ENCODE peak calls at places on chromosomes 2 and 18, in nine cellular contexts. S is colonic mucosa, V is SJCRH30, P is psoas muscle, B is mesenchymal stem cell, A is astrocyte, H is AG09309, T is right cardiac atrium, X is lower lobe of right lung. L is an unnamed sample.
A peak's percentile ranks its signal among the peaks of the same experiment; 100 is the strongest.

GRCh38 chr2:179768765-179769164 is 92.6 kb downstream of the ZNF385B start:
- DNase-seq in H (peak; percentile 56), B (no peak), V (no peak), X (no peak), T (no peak), P (no peak), S (no peak), A (peak; percentile 92), L (no peak)

GRCh38 chr2:191245869-191246531 is 796 bp downstream of the MYO1B start:
- DNase-seq in V (peak; percentile 100), H (no peak), T (peak; percentile 65), A (peak; percentile 57), X (peak; percentile 86), S (peak; percentile 84), B (peak; percentile 85), P (peak; percentile 59), L (peak; percentile 87)

GRCh38 chr2:183242937-183243336 is 118.7 kb downstream of the NUP35 start:
- DNase-seq in S (no peak), A (peak; percentile 39), X (no peak), T (no peak), B (peak; percentile 10), H (no peak), P (no peak), V (no peak), L (no peak)

GRCh38 chr18:4836146-4836545 is 360.9 kb downstream of the AKAIN1 start:
- DNase-seq in A (no peak), H (no peak), S (no peak), X (no peak), P (no peak), V (no peak), B (no peak), T (no peak), L (no peak)

GRCh38 chr18:78571063-78571785 is 408.4 kb upstream of the SALL3 start:
- DNase-seq in V (no peak), T (no peak), X (no peak), B (no peak), P (no peak), S (no peak), H (no peak), A (no peak), L (no peak)

GRCh38 chr2:182020319-182021055 is 34.8 kb downstream of the PPP1R1C start:
- DNase-seq in B (peak; percentile 34), V (peak; percentile 5), A (peak; percentile 83), T (no peak), H (no peak), S (no peak), X (no peak), P (no peak), L (no peak)

GRCh38 chr2:21415234-21415633 is 291.5 kb downstream of the TDRD15 start:
- DNase-seq in T (no peak), X (no peak), B (no peak), S (no peak), H (no peak), A (no peak), V (peak; percentile 36), P (no peak), L (no peak)

GRCh38 chr18:63107931-63108330 is 211.6 kb downstream of the BCL2 start:
- DNase-seq in V (no peak), A (no peak), X (no peak), S (no peak), T (no peak), B (no peak), P (no peak), H (no peak), L (no peak)

GRCh38 chr18:44452346-44452745 is 228.3 kb upstream of the SETBP1 start:
- DNase-seq in P (no peak), H (no peak), T (no peak), X (no peak), B (no peak), S (no peak), A (peak; percentile 47), V (peak; percentile 4), L (no peak)

GRCh38 chr18:37541517-37541916 is 24.1 kb downstream of the CELF4 start:
- DNase-seq in H (no peak), S (no peak), B (no peak), P (no peak), X (no peak), V (no peak), A (no peak), T (no peak), L (peak; percentile 36)

GRCh38 chr2:16114836-16115235 is 174.5 kb downstream of the MYCN start:
- DNase-seq in X (no peak), T (no peak), H (no peak), B (no peak), P (no peak), V (peak; percentile 85), A (no peak), S (peak; percentile 80), L (no peak)

GRCh38 chr2:120600786-120601185 is 134.9 kb upstream of the GLI2 start:
- DNase-seq in B (no peak), A (no peak), V (no peak), X (peak; percentile 10), H (no peak), P (no peak), S (no peak), T (peak; percentile 2), L (peak; percentile 62)

GRCh38 chr2:168348076-168348475 is 100.7 kb upstream of the STK39 start:
- DNase-seq in P (no peak), B (peak; percentile 68), X (no peak), S (peak; percentile 46), H (no peak), A (peak; percentile 15), T (no peak), V (peak; percentile 64), L (no peak)

GRCh38 chr18:69326094-69326493 is 74.6 kb upstream of the DOK6 start:
- DNase-seq in A (no peak), S (no peak), X (no peak), V (no peak), P (no peak), H (no peak), B (no peak), T (no peak), L (no peak)

GRCh38 chr2:105406221-105406620 is 7.4 kb upstream of the FHL2 start:
- DNase-seq in P (no peak), B (peak; percentile 71), X (no peak), H (peak; percentile 75), V (no peak), A (peak; percentile 93), T (no peak), S (no peak), L (no peak)

GRCh38 chr2:7572460-7572859 is 655.2 kb downstream of the RNF144A start:
- DNase-seq in H (no peak), A (no peak), S (no peak), V (no peak), X (no peak), P (no peak), B (no peak), T (no peak), L (no peak)

DNA sequence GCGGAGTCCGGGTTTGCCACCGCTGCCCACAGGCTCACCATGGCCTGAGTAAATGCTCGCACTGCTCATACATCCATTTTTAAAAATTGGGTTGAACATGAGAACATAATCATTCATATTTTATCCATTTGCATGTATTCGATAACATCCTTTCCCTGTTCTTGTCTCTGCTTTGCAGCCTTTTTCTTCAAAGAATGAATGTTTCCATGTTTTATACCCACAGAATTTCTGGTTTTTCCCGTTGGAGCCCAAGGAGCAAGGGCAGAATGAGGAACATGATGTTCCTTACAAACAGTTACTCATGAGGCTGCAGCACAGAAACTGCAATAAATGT is 146.5 kb downstream of the CCDC74A start:
- DNase-seq in H (no peak), B (no peak), V (no peak), A (no peak), P (no peak), X (no peak), T (no peak), S (no peak), L (no peak)
- H3K4me3 ChIP-seq in H (no peak overlapping the region), B (no peak overlapping the region), V (no peak overlapping the region), A (no peak overlapping the region), P (peak overlapping the region; percentile 61), X (peak overlapping the region; percentile 45), T (no peak overlapping the region), S (no peak overlapping the region), L (no peak overlapping the region)

GRCh38 chr2:135532581-135532980 is 1.3 kb downstream of the R3HDM1 start:
- DNase-seq in P (no peak), B (peak; percentile 6), X (no peak), S (no peak), A (no peak), V (no peak), T (no peak), H (no peak), L (no peak)
- H3K4me3 ChIP-seq in P (peak overlapping the region; percentile 79), B (peak overlapping the region; percentile 86), X (peak overlapping the region; percentile 93), S (peak overlapping the region; percentile 78), A (peak overlapping the region; percentile 27), V (peak overlapping the region; percentile 77), T (no peak overlapping the region), H (peak overlapping the region; percentile 98), L (no peak overlapping the region)

DNA sequence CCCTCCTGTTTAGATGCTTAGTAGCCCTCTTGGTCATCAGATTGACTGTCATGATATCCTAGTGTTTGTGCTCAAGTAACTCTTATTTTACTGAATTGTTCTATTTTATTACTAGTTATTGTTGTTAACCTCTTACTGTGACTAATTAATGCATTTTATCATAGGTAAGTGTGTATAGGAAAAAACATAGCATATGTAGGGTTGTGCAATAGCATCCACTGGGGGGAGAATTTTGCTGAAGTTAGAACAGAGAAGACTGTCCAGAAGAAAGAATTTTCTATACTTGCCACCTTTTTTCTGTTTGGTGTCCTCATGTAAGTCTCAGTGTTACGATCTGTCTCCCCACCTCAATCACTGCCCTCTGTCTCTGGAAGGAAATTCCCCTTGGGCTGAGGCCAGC is 177.4 kb downstream of the RPIA start:
- DNase-seq in X (no peak), P (no peak), T (no peak), H (no peak), A (no peak), S (no peak), B (no peak), V (no peak), L (no peak)
- H3K4me3 ChIP-seq in X (no peak overlapping the region), P (no peak overlapping the region), T (no peak overlapping the region), H (no peak overlapping the region), A (no peak overlapping the region), S (no peak overlapping the region), B (no peak overlapping the region), V (no peak overlapping the region), L (no peak overlapping the region)

GRCh38 chr2:239943571-239943970 is 81.6 kb downstream of the NDUFA10 start:
- DNase-seq in S (no peak), H (no peak), V (no peak), T (no peak), P (no peak), A (no peak), B (no peak), X (peak; percentile 12), L (peak; percentile 40)

GRCh38 chr2:239942090-239942489 is 83.1 kb downstream of the NDUFA10 start:
- DNase-seq in V (no peak), H (no peak), P (no peak), S (no peak), A (no peak), B (no peak), T (no peak), X (peak; percentile 24), L (peak; percentile 45)

GRCh38 chr2:239942871-239943311 is 82.3 kb downstream of the NDUFA10 start:
- DNase-seq in A (no peak), S (no peak), T (no peak), P (no peak), X (peak; percentile 23), B (no peak), V (no peak), H (no peak), L (peak; percentile 55)

GRCh38 chr2:239944706-239945551 is 80.2 kb downstream of the NDUFA10 start:
- DNase-seq in A (no peak), V (no peak), T (no peak), P (no peak), B (no peak), S (no peak), H (no peak), X (peak; percentile 71), L (peak; percentile 75)

GRCh38 chr2:239943991-239944441 is 81.1 kb downstream of the NDUFA10 start:
- DNase-seq in V (no peak), A (no peak), H (no peak), X (peak; percentile 20), S (no peak), P (no peak), T (no peak), B (no peak), L (peak; percentile 75)
- H3K4me3 ChIP-seq in V (no peak overlapping the region), A (no peak overlapping the region), H (no peak overlapping the region), X (no peak overlapping the region), S (no peak overlapping the region), P (no peak overlapping the region), T (no peak overlapping the region), B (no peak overlapping the region), L (no peak overlapping the region)

L was measured in aorta.